ENCODE peak calls at places on chromosomes 7 and 10, in eight cellular contexts. One of them, this sample, is unnamed.

GRCh38 chr7:96219382-96220130 is 102.3 kb downstream of the SLC25A13 start:
- DNase-seq in gastrocnemius medialis: no peak
- DNase-seq in body of pancreas: no peak
- DNase-seq in colonic mucosa: no peak
- DNase-seq in HCT116: peak; percentile 22
- DNase-seq in thyroid gland: no peak
- DNase-seq in IMR-90: peak; percentile 60
- DNase-seq in A549: peak; percentile 49
- DNase-seq in this sample: no peak

GRCh38 chr7:131404226-131404911 is 76.7 kb downstream of the MKLN1 start:
- DNase-seq in IMR-90: no peak
- DNase-seq in A549: no peak
- DNase-seq in colonic mucosa: no peak
- DNase-seq in HCT116: no peak
- DNase-seq in body of pancreas: no peak
- DNase-seq in thyroid gland: no peak
- DNase-seq in gastrocnemius medialis: no peak
- DNase-seq in this sample: no peak

GRCh38 chr7:104971290-104972071 is 42.5 kb upstream of the KMT2E start:
- DNase-seq in colonic mucosa: peak; percentile 70
- DNase-seq in gastrocnemius medialis: no peak
- DNase-seq in body of pancreas: peak; percentile 57
- DNase-seq in A549: peak; percentile 35
- DNase-seq in IMR-90: peak; percentile 60
- DNase-seq in thyroid gland: no peak
- DNase-seq in HCT116: no peak
- DNase-seq in this sample: peak; percentile 66

GRCh38 chr7:24024689-24025088 is 259.3 kb upstream of the NPY start:
- DNase-seq in thyroid gland: peak; percentile 24
- DNase-seq in body of pancreas: no peak
- DNase-seq in A549: no peak
- DNase-seq in IMR-90: no peak
- DNase-seq in colonic mucosa: no peak
- DNase-seq in gastrocnemius medialis: no peak
- DNase-seq in HCT116: no peak
- DNase-seq in this sample: no peak

GRCh38 chr10:24790073-24790472 is 66.4 kb upstream of the ARHGAP21 start:
- DNase-seq in body of pancreas: no peak
- DNase-seq in gastrocnemius medialis: no peak
- DNase-seq in thyroid gland: no peak
- DNase-seq in A549: no peak
- DNase-seq in IMR-90: no peak
- DNase-seq in HCT116: no peak
- DNase-seq in colonic mucosa: no peak
- DNase-seq in this sample: no peak

GRCh38 chr10:117175901-117176534 is 21.3 kb upstream of the KCNK18 start:
- DNase-seq in HCT116: peak; percentile 75
- DNase-seq in thyroid gland: peak; percentile 83
- DNase-seq in gastrocnemius medialis: peak; percentile 24
- DNase-seq in A549: peak; percentile 80
- DNase-seq in IMR-90: peak; percentile 68
- DNase-seq in colonic mucosa: peak; percentile 86
- DNase-seq in body of pancreas: peak; percentile 87
- DNase-seq in this sample: peak; percentile 85

GRCh38 chr7:105678811-105679495 is 97.7 kb upstream of the EFCAB10 start:
- DNase-seq in HCT116: no peak
- DNase-seq in body of pancreas: peak; percentile 86
- DNase-seq in IMR-90: peak; percentile 50
- DNase-seq in gastrocnemius medialis: peak; percentile 75
- DNase-seq in thyroid gland: peak; percentile 95
- DNase-seq in colonic mucosa: peak; percentile 88
- DNase-seq in A549: no peak
- DNase-seq in this sample: peak; percentile 76

GRCh38 chr7:90723866-90724265 is 127.7 kb downstream of the CDK14 start:
- DNase-seq in thyroid gland: no peak
- DNase-seq in gastrocnemius medialis: no peak
- DNase-seq in colonic mucosa: no peak
- DNase-seq in body of pancreas: no peak
- DNase-seq in A549: no peak
- DNase-seq in HCT116: no peak
- DNase-seq in IMR-90: no peak
- DNase-seq in this sample: no peak

GRCh38 chr10:72048450-72049124 is 39.8 kb downstream of the SPOCK2 start:
- DNase-seq in HCT116: peak; percentile 91
- DNase-seq in thyroid gland: peak; percentile 94
- DNase-seq in gastrocnemius medialis: peak; percentile 83
- DNase-seq in body of pancreas: peak; percentile 94
- DNase-seq in IMR-90: peak; percentile 90
- DNase-seq in A549: peak; percentile 92
- DNase-seq in colonic mucosa: peak; percentile 95
- DNase-seq in this sample: peak; percentile 94

GRCh38 chr10:72043016-72043834 is 45.1 kb downstream of the SPOCK2 start:
- DNase-seq in body of pancreas: no peak
- DNase-seq in thyroid gland: no peak
- DNase-seq in A549: no peak
- DNase-seq in HCT116: no peak
- DNase-seq in colonic mucosa: no peak
- DNase-seq in gastrocnemius medialis: no peak
- DNase-seq in IMR-90: no peak
- DNase-seq in this sample: no peak

GRCh38 chr10:72041491-72041890 is 46.9 kb downstream of the SPOCK2 start:
- DNase-seq in IMR-90: no peak
- DNase-seq in HCT116: no peak
- DNase-seq in gastrocnemius medialis: no peak
- DNase-seq in body of pancreas: no peak
- DNase-seq in colonic mucosa: no peak
- DNase-seq in thyroid gland: no peak
- DNase-seq in A549: no peak
- DNase-seq in this sample: no peak

GRCh38 chr10:72045586-72045985 is 42.8 kb downstream of the SPOCK2 start:
- DNase-seq in HCT116: no peak
- DNase-seq in body of pancreas: no peak
- DNase-seq in IMR-90: no peak
- DNase-seq in gastrocnemius medialis: no peak
- DNase-seq in thyroid gland: no peak
- DNase-seq in colonic mucosa: no peak
- DNase-seq in A549: no peak
- DNase-seq in this sample: no peak

DNA sequence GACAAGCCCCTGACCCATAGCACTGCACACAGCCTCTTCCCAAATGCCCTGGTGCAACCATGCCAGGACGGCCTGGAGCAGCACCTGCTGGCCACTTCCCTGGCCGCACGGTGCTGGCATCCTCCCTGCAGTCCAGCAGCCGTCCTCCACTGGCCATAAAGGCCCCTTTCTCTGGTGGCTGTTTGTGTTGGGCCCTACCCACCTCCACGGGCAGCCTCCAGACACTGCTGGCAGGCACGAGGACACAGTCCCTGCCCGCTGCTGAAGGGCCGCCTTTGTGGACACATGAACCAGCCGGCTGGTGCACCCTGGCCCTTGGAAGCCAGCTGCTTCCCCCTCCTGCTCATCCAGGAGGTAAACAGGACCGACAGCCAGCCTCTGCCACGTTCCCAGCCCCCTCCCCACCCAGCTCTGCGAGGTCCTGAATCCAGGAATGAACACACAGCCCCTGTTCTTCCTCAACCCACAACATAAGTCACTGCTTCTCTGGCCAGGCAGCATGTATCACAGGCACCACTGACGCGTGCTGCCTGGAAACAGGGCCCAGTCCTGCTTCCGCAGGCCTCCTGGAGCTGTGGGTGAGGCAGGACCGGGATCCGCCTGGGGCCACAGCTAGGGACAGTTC is 43.8 kb downstream of the SPOCK2 start:
- DNase-seq in colonic mucosa: no peak
- DNase-seq in HCT116: no peak
- DNase-seq in gastrocnemius medialis: peak; percentile 57
- DNase-seq in body of pancreas: peak; percentile 40
- DNase-seq in thyroid gland: peak; percentile 57
- DNase-seq in A549: peak; percentile 43
- DNase-seq in IMR-90: peak; percentile 28
- DNase-seq in this sample: no peak
- H3K27ac ChIP-seq in colonic mucosa: no peak overlapping the region
- H3K27ac ChIP-seq in HCT116: no peak overlapping the region
- H3K27ac ChIP-seq in gastrocnemius medialis: peak overlapping the region; percentile 63
- H3K27ac ChIP-seq in body of pancreas: peak overlapping the region; percentile 56
- H3K27ac ChIP-seq in thyroid gland: no peak overlapping the region
- H3K27ac ChIP-seq in A549: peak overlapping the region; percentile 59
- H3K27ac ChIP-seq in IMR-90: no peak overlapping the region
- H3K27ac ChIP-seq in this sample: peak overlapping the region; percentile 66

GRCh38 chr7:155799514-155799913 is 12.7 kb downstream of the SHH start:
- DNase-seq in IMR-90: no peak
- DNase-seq in HCT116: no peak
- DNase-seq in colonic mucosa: no peak
- DNase-seq in thyroid gland: no peak
- DNase-seq in gastrocnemius medialis: no peak
- DNase-seq in A549: no peak
- DNase-seq in body of pancreas: no peak
- DNase-seq in this sample: no peak

GRCh38 chr7:155798673-155799439 is 13.4 kb downstream of the SHH start:
- DNase-seq in IMR-90: no peak
- DNase-seq in gastrocnemius medialis: no peak
- DNase-seq in HCT116: no peak
- DNase-seq in colonic mucosa: no peak
- DNase-seq in thyroid gland: no peak
- DNase-seq in body of pancreas: no peak
- DNase-seq in A549: no peak
- DNase-seq in this sample: no peak

GRCh38 chr7:155796381-155797261 is 15.6 kb downstream of the SHH start:
- DNase-seq in A549: peak; percentile 48
- DNase-seq in HCT116: no peak
- DNase-seq in colonic mucosa: peak; percentile 63
- DNase-seq in gastrocnemius medialis: peak; percentile 20
- DNase-seq in IMR-90: no peak
- DNase-seq in thyroid gland: peak; percentile 64
- DNase-seq in body of pancreas: peak; percentile 65
- DNase-seq in this sample: peak; percentile 73

GRCh38 chr7:155795951-155796350 is 16.3 kb downstream of the SHH start:
- DNase-seq in HCT116: no peak
- DNase-seq in colonic mucosa: no peak
- DNase-seq in A549: no peak
- DNase-seq in gastrocnemius medialis: no peak
- DNase-seq in body of pancreas: no peak
- DNase-seq in thyroid gland: no peak
- DNase-seq in IMR-90: no peak
- DNase-seq in this sample: no peak

DNA sequence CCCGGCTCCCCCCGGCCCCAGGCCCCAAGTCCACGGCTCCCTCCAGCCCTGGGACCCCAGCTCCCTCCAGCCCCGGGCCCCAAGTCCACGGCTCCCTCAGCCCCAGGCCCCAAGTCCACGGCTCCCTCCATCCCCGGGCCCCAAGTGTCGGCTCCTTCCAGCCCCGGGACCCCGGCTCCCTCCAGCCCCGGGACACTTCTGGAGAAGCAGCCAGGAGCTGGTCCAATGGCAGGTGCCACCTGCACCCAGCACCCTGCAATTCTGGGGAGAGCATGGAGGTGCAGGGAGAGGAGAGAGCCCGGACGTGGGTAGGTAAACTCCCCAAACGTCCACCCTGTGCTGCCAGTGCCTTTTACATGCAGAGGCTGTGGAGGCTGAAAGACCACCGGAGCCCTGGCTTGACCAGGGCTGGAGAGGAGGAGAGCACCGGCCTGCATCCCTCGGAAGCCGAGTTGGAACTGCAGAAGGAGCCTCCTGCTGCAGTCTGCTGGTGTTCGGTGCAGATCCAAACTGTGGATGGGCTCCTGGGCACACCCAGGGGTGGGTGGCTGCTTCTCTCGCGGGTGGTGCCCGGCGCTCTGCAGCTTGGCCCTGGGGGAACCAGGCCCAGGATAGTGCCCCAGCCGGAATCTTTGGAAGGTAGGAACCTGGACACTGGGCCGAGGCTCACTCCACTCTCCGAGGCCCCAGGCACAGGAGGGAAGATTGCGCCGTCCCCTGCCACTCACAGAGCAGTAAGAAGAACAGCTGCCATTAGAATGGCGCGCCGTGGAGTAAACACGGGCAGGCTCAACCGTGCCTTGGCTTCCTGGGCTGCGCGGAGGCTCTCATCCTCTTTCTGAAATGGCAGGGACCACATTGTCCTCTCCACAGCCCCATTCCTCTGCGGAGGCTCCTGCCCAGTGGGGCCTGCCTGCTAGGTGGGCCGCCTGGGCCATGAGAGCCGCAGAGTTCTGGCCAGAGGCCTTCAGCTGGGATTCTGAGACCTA is 14.7 kb downstream of the SHH start:
- DNase-seq in body of pancreas: no peak
- DNase-seq in A549: no peak
- DNase-seq in IMR-90: no peak
- DNase-seq in colonic mucosa: no peak
- DNase-seq in HCT116: no peak
- DNase-seq in gastrocnemius medialis: no peak
- DNase-seq in thyroid gland: no peak
- DNase-seq in this sample: no peak
- H3K4me3 ChIP-seq in body of pancreas: no peak overlapping the region
- H3K4me3 ChIP-seq in A549: peak overlapping the region; percentile 33
- H3K4me3 ChIP-seq in IMR-90: no peak overlapping the region
- H3K4me3 ChIP-seq in colonic mucosa: no peak overlapping the region
- H3K4me3 ChIP-seq in HCT116: no peak overlapping the region
- H3K4me3 ChIP-seq in gastrocnemius medialis: no peak overlapping the region
- H3K4me3 ChIP-seq in thyroid gland: no peak overlapping the region
- H3K4me3 ChIP-seq in this sample: no peak overlapping the region

GRCh38 chr7:40888499-40888898 is 753.7 kb downstream of the SUGCT start:
- DNase-seq in thyroid gland: no peak
- DNase-seq in A549: no peak
- DNase-seq in colonic mucosa: peak; percentile 55
- DNase-seq in HCT116: no peak
- DNase-seq in body of pancreas: no peak
- DNase-seq in IMR-90: no peak
- DNase-seq in gastrocnemius medialis: no peak
- DNase-seq in this sample: peak; percentile 56

GRCh38 chr7:40891232-40891631 is 756.4 kb downstream of the SUGCT start:
- DNase-seq in A549: no peak
- DNase-seq in IMR-90: no peak
- DNase-seq in colonic mucosa: no peak
- DNase-seq in gastrocnemius medialis: no peak
- DNase-seq in HCT116: no peak
- DNase-seq in body of pancreas: no peak
- DNase-seq in thyroid gland: no peak
- DNase-seq in this sample: no peak

GRCh38 chr7:40890088-40890692 is 755.4 kb downstream of the SUGCT start:
- DNase-seq in HCT116: no peak
- DNase-seq in body of pancreas: no peak
- DNase-seq in thyroid gland: no peak
- DNase-seq in IMR-90: no peak
- DNase-seq in gastrocnemius medialis: no peak
- DNase-seq in colonic mucosa: no peak
- DNase-seq in A549: no peak
- DNase-seq in this sample: no peak

GRCh38 chr7:40889099-40889498 is 754.3 kb downstream of the SUGCT start:
- DNase-seq in body of pancreas: no peak
- DNase-seq in thyroid gland: no peak
- DNase-seq in IMR-90: no peak
- DNase-seq in A549: no peak
- DNase-seq in gastrocnemius medialis: no peak
- DNase-seq in HCT116: no peak
- DNase-seq in colonic mucosa: no peak
- DNase-seq in this sample: no peak

DNA sequence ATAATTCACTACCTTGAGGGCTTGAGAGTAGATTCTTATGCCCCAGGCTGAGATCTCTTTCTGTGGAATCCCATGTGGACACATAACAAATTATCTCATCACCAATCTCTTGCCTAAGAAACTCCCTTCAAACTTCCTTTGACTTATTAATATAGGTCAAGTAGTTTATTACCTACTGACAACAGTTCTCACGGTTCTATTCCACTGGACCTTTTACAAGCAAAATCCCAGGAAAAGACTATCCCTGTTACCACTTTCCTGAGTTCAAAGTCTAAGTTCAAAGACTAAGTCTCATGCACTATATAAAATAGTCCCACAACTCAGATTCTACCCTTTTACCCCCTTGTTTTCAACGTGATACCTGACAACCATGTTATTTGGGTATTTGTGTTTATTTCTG is 754.8 kb downstream of the SUGCT start:
- DNase-seq in gastrocnemius medialis: no peak
- DNase-seq in A549: no peak
- DNase-seq in thyroid gland: no peak
- DNase-seq in colonic mucosa: no peak
- DNase-seq in IMR-90: no peak
- DNase-seq in HCT116: no peak
- DNase-seq in body of pancreas: no peak
- DNase-seq in this sample: no peak
- H3K27ac ChIP-seq in gastrocnemius medialis: no peak overlapping the region
- H3K27ac ChIP-seq in A549: no peak overlapping the region
- H3K27ac ChIP-seq in thyroid gland: no peak overlapping the region
- H3K27ac ChIP-seq in colonic mucosa: no peak overlapping the region
- H3K27ac ChIP-seq in IMR-90: no peak overlapping the region
- H3K27ac ChIP-seq in HCT116: no peak overlapping the region
- H3K27ac ChIP-seq in body of pancreas: no peak overlapping the region
- H3K27ac ChIP-seq in this sample: no peak overlapping the region

DNA sequence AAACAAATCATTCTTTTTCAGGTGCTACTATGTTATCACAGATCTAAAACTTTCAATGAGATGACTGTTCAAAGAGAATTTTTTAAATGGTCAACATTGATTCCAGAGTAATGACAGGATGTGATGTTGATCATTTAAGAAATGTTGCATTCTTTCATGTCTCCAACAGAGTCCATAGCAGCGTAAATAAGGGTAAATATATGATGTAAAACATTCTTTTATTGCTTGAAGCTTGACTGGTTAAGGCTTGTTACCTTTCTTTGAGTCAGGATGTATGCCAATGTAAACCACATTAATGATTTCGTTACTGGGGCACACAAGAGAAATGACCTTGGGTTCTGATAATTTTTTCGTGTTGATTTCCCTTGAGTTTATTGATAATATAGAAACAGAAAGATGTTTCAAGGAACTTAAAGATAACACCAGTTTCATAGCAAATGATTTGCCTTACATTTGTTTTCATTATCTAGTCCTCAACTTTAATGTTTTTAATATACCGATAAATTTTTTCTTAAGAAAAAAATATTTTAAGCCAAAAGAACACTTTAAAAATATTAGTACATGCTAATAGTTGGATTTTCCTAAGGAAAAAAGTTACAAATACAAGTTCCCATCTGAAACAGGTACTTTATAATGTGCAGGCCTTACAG is 3.5 kb downstream of the STK17A start:
- DNase-seq in thyroid gland: no peak
- DNase-seq in gastrocnemius medialis: no peak
- DNase-seq in A549: peak; percentile 41
- DNase-seq in IMR-90: peak; percentile 49
- DNase-seq in colonic mucosa: no peak
- DNase-seq in body of pancreas: no peak
- DNase-seq in HCT116: no peak
- DNase-seq in this sample: no peak
- H3K4me3 ChIP-seq in thyroid gland: no peak overlapping the region
- H3K4me3 ChIP-seq in gastrocnemius medialis: no peak overlapping the region
- H3K4me3 ChIP-seq in A549: no peak overlapping the region
- H3K4me3 ChIP-seq in IMR-90: no peak overlapping the region
- H3K4me3 ChIP-seq in colonic mucosa: no peak overlapping the region
- H3K4me3 ChIP-seq in body of pancreas: no peak overlapping the region
- H3K4me3 ChIP-seq in HCT116: no peak overlapping the region
- H3K4me3 ChIP-seq in this sample: no peak overlapping the region